ENCODE peak calls at places on chromosomes 1 and 21, in eight cellular contexts. N, W, L, O, Y, P, R and U are unnamed samples.

GRCh38 chr1:171180671-171181070 is 4.4 kb upstream of the FMO2 start:
- DNase-seq in P (no peak), N (no peak), O (no peak), W (no peak), R (no peak), L (no peak), Y (no peak), U (no peak)

GRCh38 chr1:159780583-159781582 is at the start of gene DUSP23:
- DNase-seq in Y (peak; percentile 98), W (peak; percentile 97), L (peak; percentile 98), P (peak; percentile 94), R (peak; percentile 94), O (peak; percentile 99), N (peak; percentile 99), U (peak; percentile 96)

GRCh38 chr1:235989105-235989504 is 75.8 kb downstream of the NID1 start:
- DNase-seq in R (no peak), L (no peak), N (no peak), O (no peak), P (no peak), Y (no peak), W (no peak), U (no peak)

GRCh38 chr1:19068639-19069276 is 112.3 kb upstream of the IFFO2 start:
- DNase-seq in O (no peak), Y (no peak), R (no peak), P (no peak), N (no peak), W (no peak), L (peak; percentile 80), U (no peak)

GRCh38 chr1:62271932-62272728 is 47.1 kb downstream of the KANK4 start:
- DNase-seq in O (no peak), Y (no peak), R (no peak), L (peak; percentile 67), N (no peak), P (peak; percentile 3), W (no peak), U (no peak)

GRCh38 chr1:155910621-155911121 is 478 bp downstream of the RIT1 start:
- DNase-seq in L (peak; percentile 53), R (no peak), N (no peak), W (no peak), Y (peak; percentile 23), P (no peak), O (peak; percentile 44), U (no peak)

GRCh38 chr1:21647431-21648373 is 21.5 kb downstream of the RAP1GAP start:
- DNase-seq in L (no peak), P (no peak), Y (peak; percentile 71), R (no peak), N (no peak), O (peak; percentile 93), W (no peak), U (no peak)

GRCh38 chr1:63971557-63971956 is 197.7 kb downstream of the ROR1 start:
- DNase-seq in P (no peak), Y (no peak), O (no peak), N (no peak), L (no peak), W (no peak), R (no peak), U (no peak)

GRCh38 chr1:114457675-114458074 is 53.3 kb downstream of the TRIM33 start:
- DNase-seq in N (no peak), R (no peak), Y (no peak), O (no peak), L (no peak), W (no peak), P (no peak), U (no peak)

GRCh38 chr21:28737671-28738279 is 254.9 kb downstream of the LTN1 start:
- DNase-seq in N (no peak), R (no peak), O (no peak), W (no peak), Y (no peak), P (no peak), L (no peak), U (no peak)

GRCh38 chr1:184299076-184299790 is 87.6 kb upstream of the C1orf21 start:
- DNase-seq in L (peak; percentile 16), W (no peak), O (no peak), Y (no peak), N (no peak), P (no peak), R (no peak), U (no peak)

GRCh38 chr1:64476251-64476952 is 6.5 kb downstream of the CACHD1 start:
- DNase-seq in W (no peak), R (no peak), O (no peak), L (no peak), N (no peak), P (no peak), Y (no peak), U (no peak)

GRCh38 chr1:36425791-36426190 is 24.5 kb downstream of the OSCP1 start:
- DNase-seq in R (no peak), W (no peak), L (no peak), N (no peak), Y (no peak), O (no peak), P (no peak), U (no peak)

GRCh38 chr1:169795687-169796086 is 980 bp upstream of the METTL18 start:
- DNase-seq in R (no peak), L (no peak), O (no peak), W (no peak), Y (no peak), P (no peak), N (no peak), U (no peak)

GRCh38 chr1:40742363-40743061 is 41.1 kb upstream of the KCNQ4 start:
- DNase-seq in W (no peak), P (no peak), Y (no peak), L (no peak), N (no peak), O (no peak), R (no peak), U (no peak)

DNA sequence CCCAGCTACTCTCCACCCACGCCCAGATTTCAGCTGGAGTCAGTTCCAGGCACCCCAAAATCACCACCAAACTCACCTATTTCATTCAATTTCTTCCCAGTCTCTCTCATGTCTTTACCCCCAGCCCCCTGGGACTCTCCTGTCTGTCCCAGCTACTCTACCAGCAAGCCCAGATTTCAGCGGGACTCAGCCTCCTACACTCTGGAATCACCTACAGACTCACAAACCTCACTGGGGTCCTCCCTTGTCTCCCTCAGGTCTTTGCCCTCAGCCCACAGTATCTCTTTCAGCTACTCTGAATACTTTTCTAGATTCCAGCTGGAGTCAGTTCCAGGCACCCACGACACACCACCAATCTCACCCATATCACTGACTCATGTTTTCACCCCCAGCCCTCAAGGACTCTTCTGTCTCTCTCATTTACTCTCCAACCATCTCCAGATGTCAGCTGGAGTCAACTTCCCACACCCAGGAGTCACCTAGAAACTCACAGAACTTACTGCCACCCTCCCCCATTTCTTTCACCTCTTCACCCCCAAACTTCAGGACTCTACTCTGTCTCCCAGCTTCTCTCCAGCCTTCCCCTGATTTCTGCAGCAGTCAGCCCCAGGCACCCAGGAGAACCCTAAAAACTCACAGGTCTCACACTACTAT is 1529.3 kb upstream of the TPTE start:
- DNase-seq in N (no peak), Y (no peak), P (no peak), L (no peak), R (no peak), W (no peak), O (no peak), U (no peak)
- H3K9me3 ChIP-seq in N (no peaks in the 10 kb centered on the region), Y (no peaks in the 10 kb centered on the region), P (peaks cover 21% of the 10 kb centered on the region), L (no peaks in the 10 kb centered on the region), R (no peaks in the 10 kb centered on the region), W (peaks cover 14% of the 10 kb centered on the region), O (peaks cover 86% of the 10 kb centered on the region), U (peaks cover 4% of the 10 kb centered on the region)

GRCh38 chr1:212401838-212402582 is 12.7 kb downstream of the PACC1 start:
- DNase-seq in L (no peak), W (no peak), P (no peak), O (no peak), R (no peak), Y (no peak), N (no peak), U (no peak)

GRCh38 chr1:212397171-212397570 is 17.5 kb downstream of the PACC1 start:
- DNase-seq in L (no peak), P (no peak), R (no peak), O (no peak), N (no peak), Y (no peak), W (no peak), U (no peak)

GRCh38 chr1:212401042-212401441 is 13.6 kb downstream of the PACC1 start:
- DNase-seq in W (no peak), R (no peak), L (no peak), O (no peak), P (no peak), Y (no peak), N (no peak), U (no peak)

GRCh38 chr1:212396638-212397037 is 18.0 kb downstream of the PACC1 start:
- DNase-seq in O (no peak), P (no peak), L (no peak), N (no peak), W (no peak), R (no peak), Y (no peak), U (no peak)
- H3K9me3 ChIP-seq in O (peaks cover 5% of the 10 kb centered on the region), P (peaks cover 10% of the 10 kb centered on the region), L (peaks cover 13% of the 10 kb centered on the region), N (peaks cover 17% of the 10 kb centered on the region), W (peaks cover 30% of the 10 kb centered on the region), R (no peaks in the 10 kb centered on the region), Y (no peaks in the 10 kb centered on the region), U (peaks cover 7% of the 10 kb centered on the region)

DNA sequence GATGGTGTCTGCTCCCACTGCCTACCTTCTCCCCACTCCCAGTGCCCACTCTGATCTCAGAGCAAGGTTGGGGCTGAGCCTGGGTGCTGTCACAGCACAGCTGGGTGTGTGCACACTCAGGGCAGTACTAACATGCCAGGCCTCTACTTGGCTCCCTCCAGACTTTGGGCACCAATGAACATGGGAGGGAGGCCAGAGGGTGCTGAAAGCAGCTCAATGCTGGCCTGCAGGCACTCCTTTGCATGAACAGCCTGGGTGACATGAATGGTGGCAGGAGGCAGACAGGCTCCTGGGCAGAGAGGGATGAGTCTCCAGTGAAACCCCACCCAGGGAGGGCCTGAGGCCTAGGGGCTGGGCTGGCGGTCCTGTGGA is 25.8 kb upstream of the DENND1B start:
- DNase-seq in N (no peak), W (no peak), R (no peak), Y (no peak), L (no peak), O (no peak), P (no peak), U (no peak)
- H3K9me3 ChIP-seq in N (peaks cover 17% of the 10 kb centered on the region), W (peaks cover 32% of the 10 kb centered on the region), R (no peaks in the 10 kb centered on the region), Y (no peaks in the 10 kb centered on the region), L (no peaks in the 10 kb centered on the region), O (no peaks in the 10 kb centered on the region), P (peaks cover 21% of the 10 kb centered on the region), U (peaks cover 5% of the 10 kb centered on the region)

GRCh38 chr1:55276671-55277376 is 61.7 kb upstream of the USP24 start:
- DNase-seq in Y (no peak), P (no peak), L (no peak), W (peak; percentile 37), R (peak; percentile 28), N (no peak), O (no peak), U (no peak)

GRCh38 chr1:55277377-55278130 is 62.4 kb upstream of the USP24 start:
- DNase-seq in L (peak; percentile 77), N (peak; percentile 81), P (peak; percentile 54), R (peak; percentile 82), O (peak; percentile 89), W (peak; percentile 78), Y (peak; percentile 85), U (peak; percentile 43)

GRCh38 chr1:55278378-55278777 is 63.2 kb upstream of the USP24 start:
- DNase-seq in R (no peak), P (no peak), N (no peak), Y (no peak), L (no peak), W (no peak), O (no peak), U (no peak)

GRCh38 chr1:55275151-55275748 is 60.1 kb upstream of the USP24 start:
- DNase-seq in L (no peak), R (no peak), Y (no peak), O (no peak), W (no peak), N (no peak), P (no peak), U (no peak)

GRCh38 chr1:55275976-55276375 is 60.8 kb upstream of the USP24 start:
- DNase-seq in L (no peak), W (no peak), Y (no peak), R (no peak), N (no peak), O (no peak), P (no peak), U (no peak)
- H3K9me3 ChIP-seq in L (no peaks in the 10 kb centered on the region), W (no peaks in the 10 kb centered on the region), Y (no peaks in the 10 kb centered on the region), R (no peaks in the 10 kb centered on the region), N (no peaks in the 10 kb centered on the region), O (no peaks in the 10 kb centered on the region), P (no peaks in the 10 kb centered on the region), U (no peaks in the 10 kb centered on the region)